ENCODE peak calls at places on chromosomes 5 and 9, in seven cellular contexts. One of them, this sample, is unnamed. For H3K9me3, the result is how much of the 10 kb centered on the place peaks cover.

GRCh38 chr9:1201262-1201661 is 151.1 kb downstream of the DMRT2 start:
- DNase-seq in breast epithelium: no peak
- DNase-seq in lower lobe of right lung: no peak
- DNase-seq in heart right ventricle: no peak
- DNase-seq in right atrium auricular region: no peak
- DNase-seq in psoas muscle: no peak
- DNase-seq in RWPE2: no peak
- DNase-seq in this sample: no peak

GRCh38 chr9:14107977-14108376 is 206.0 kb downstream of the NFIB start:
- DNase-seq in breast epithelium: no peak
- DNase-seq in lower lobe of right lung: no peak
- DNase-seq in heart right ventricle: no peak
- DNase-seq in right atrium auricular region: no peak
- DNase-seq in psoas muscle: no peak
- DNase-seq in RWPE2: no peak
- DNase-seq in this sample: no peak

GRCh38 chr9:83933804-83934203 is 12.6 kb upstream of the KIF27 start:
- DNase-seq in breast epithelium: no peak
- DNase-seq in lower lobe of right lung: peak
- DNase-seq in heart right ventricle: no peak
- DNase-seq in right atrium auricular region: no peak
- DNase-seq in psoas muscle: no peak
- DNase-seq in RWPE2: no peak
- DNase-seq in this sample: peak

GRCh38 chr5:125812631-125813030 is 610.6 kb upstream of the GRAMD2B start:
- DNase-seq in breast epithelium: no peak
- DNase-seq in lower lobe of right lung: no peak
- DNase-seq in heart right ventricle: no peak
- DNase-seq in right atrium auricular region: no peak
- DNase-seq in psoas muscle: no peak
- DNase-seq in RWPE2: no peak
- DNase-seq in this sample: no peak

GRCh38 chr5:134586866-134587524 is 45.6 kb downstream of the SAR1B start:
- DNase-seq in breast epithelium: no peak
- DNase-seq in lower lobe of right lung: peak
- DNase-seq in heart right ventricle: peak
- DNase-seq in right atrium auricular region: peak
- DNase-seq in psoas muscle: peak
- DNase-seq in RWPE2: peak
- DNase-seq in this sample: peak

GRCh38 chr5:16935271-16936149 is 578 bp downstream of the MYO10 start:
- DNase-seq in breast epithelium: peak
- DNase-seq in lower lobe of right lung: peak
- DNase-seq in heart right ventricle: peak
- DNase-seq in right atrium auricular region: peak
- DNase-seq in psoas muscle: peak
- DNase-seq in RWPE2: peak
- DNase-seq in this sample: peak

GRCh38 chr9:95857122-95857521 is 18.4 kb upstream of the ERCC6L2 start:
- DNase-seq in breast epithelium: no peak
- DNase-seq in lower lobe of right lung: no peak
- DNase-seq in heart right ventricle: no peak
- DNase-seq in right atrium auricular region: no peak
- DNase-seq in psoas muscle: no peak
- DNase-seq in RWPE2: peak
- DNase-seq in this sample: no peak

GRCh38 chr9:124256517-124257069 is 1.2 kb upstream of the NEK6 start:
- DNase-seq in breast epithelium: no peak
- DNase-seq in lower lobe of right lung: peak
- DNase-seq in heart right ventricle: no peak
- DNase-seq in right atrium auricular region: no peak
- DNase-seq in psoas muscle: no peak
- DNase-seq in RWPE2: no peak
- DNase-seq in this sample: no peak

GRCh38 chr5:42944989-42945388 is 95.1 kb downstream of the ANXA2R start:
- DNase-seq in breast epithelium: no peak
- DNase-seq in lower lobe of right lung: no peak
- DNase-seq in heart right ventricle: no peak
- DNase-seq in right atrium auricular region: no peak
- DNase-seq in psoas muscle: no peak
- DNase-seq in RWPE2: peak
- DNase-seq in this sample: no peak

GRCh38 chr5:168624850-168625357 is 45.7 kb upstream of the PANK3 start:
- DNase-seq in breast epithelium: no peak
- DNase-seq in lower lobe of right lung: no peak
- DNase-seq in heart right ventricle: no peak
- DNase-seq in right atrium auricular region: no peak
- DNase-seq in psoas muscle: no peak
- DNase-seq in RWPE2: no peak
- DNase-seq in this sample: no peak
- H3K27ac ChIP-seq in breast epithelium: no peak
- H3K27ac ChIP-seq in lower lobe of right lung: no peak
- H3K27ac ChIP-seq in heart right ventricle: no peak
- H3K27ac ChIP-seq in right atrium auricular region: no peak
- H3K27ac ChIP-seq in psoas muscle: no peak
- H3K27ac ChIP-seq in RWPE2: no peak
- H3K27ac ChIP-seq in this sample: peak

GRCh38 chr9:40928803-40929487 is 199.5 kb downstream of the FOXD4L6 start:
- DNase-seq in breast epithelium: no peak
- DNase-seq in lower lobe of right lung: no peak
- DNase-seq in heart right ventricle: no peak
- DNase-seq in right atrium auricular region: peak
- DNase-seq in psoas muscle: no peak
- DNase-seq in RWPE2: no peak
- DNase-seq in this sample: no peak
- H3K9me3 ChIP-seq in breast epithelium: half or more
- H3K9me3 ChIP-seq in lower lobe of right lung: half or more
- H3K9me3 ChIP-seq in heart right ventricle: under half
- H3K9me3 ChIP-seq in right atrium auricular region: half or more
- H3K9me3 ChIP-seq in psoas muscle: half or more
- H3K9me3 ChIP-seq in RWPE2: under half
- H3K9me3 ChIP-seq in this sample: under half

GRCh38 chr5:77970891-77971290 is 194.8 kb upstream of the TBCA start:
- DNase-seq in breast epithelium: no peak
- DNase-seq in lower lobe of right lung: no peak
- DNase-seq in heart right ventricle: no peak
- DNase-seq in right atrium auricular region: no peak
- DNase-seq in psoas muscle: no peak
- DNase-seq in RWPE2: no peak
- DNase-seq in this sample: no peak

GRCh38 chr5:77973253-77973609 is 197.1 kb upstream of the TBCA start:
- DNase-seq in breast epithelium: no peak
- DNase-seq in lower lobe of right lung: no peak
- DNase-seq in heart right ventricle: no peak
- DNase-seq in right atrium auricular region: no peak
- DNase-seq in psoas muscle: no peak
- DNase-seq in RWPE2: no peak
- DNase-seq in this sample: no peak

GRCh38 chr5:77971965-77972544 is 195.9 kb upstream of the TBCA start:
- DNase-seq in breast epithelium: no peak
- DNase-seq in lower lobe of right lung: no peak
- DNase-seq in heart right ventricle: no peak
- DNase-seq in right atrium auricular region: no peak
- DNase-seq in psoas muscle: no peak
- DNase-seq in RWPE2: no peak
- DNase-seq in this sample: no peak

GRCh38 chr5:77974576-77974975 is 198.4 kb upstream of the TBCA start:
- DNase-seq in breast epithelium: no peak
- DNase-seq in lower lobe of right lung: no peak
- DNase-seq in heart right ventricle: no peak
- DNase-seq in right atrium auricular region: no peak
- DNase-seq in psoas muscle: no peak
- DNase-seq in RWPE2: no peak
- DNase-seq in this sample: no peak

GRCh38 chr5:77972545-77973252 is 196.6 kb upstream of the TBCA start:
- DNase-seq in breast epithelium: no peak
- DNase-seq in lower lobe of right lung: no peak
- DNase-seq in heart right ventricle: no peak
- DNase-seq in right atrium auricular region: no peak
- DNase-seq in psoas muscle: no peak
- DNase-seq in RWPE2: no peak
- DNase-seq in this sample: no peak
- TF ChIP-seq CTCF in breast epithelium: no peak
- TF ChIP-seq CTCF in lower lobe of right lung: no peak
- TF ChIP-seq CTCF in heart right ventricle: peak
- TF ChIP-seq CTCF in right atrium auricular region: peak
- TF ChIP-seq CTCF in psoas muscle: no peak
- TF ChIP-seq CTCF in RWPE2: peak
- TF ChIP-seq CTCF in this sample: no peak

GRCh38 chr9:134437417-134438203 is 111.4 kb downstream of the RXRA start:
- DNase-seq in breast epithelium: no peak
- DNase-seq in lower lobe of right lung: no peak
- DNase-seq in heart right ventricle: no peak
- DNase-seq in right atrium auricular region: no peak
- DNase-seq in psoas muscle: no peak
- DNase-seq in RWPE2: no peak
- DNase-seq in this sample: no peak
- H3K27ac ChIP-seq in breast epithelium: no peak
- H3K27ac ChIP-seq in lower lobe of right lung: peak
- H3K27ac ChIP-seq in heart right ventricle: no peak
- H3K27ac ChIP-seq in right atrium auricular region: no peak
- H3K27ac ChIP-seq in psoas muscle: peak
- H3K27ac ChIP-seq in RWPE2: no peak
- H3K27ac ChIP-seq in this sample: peak

DNA sequence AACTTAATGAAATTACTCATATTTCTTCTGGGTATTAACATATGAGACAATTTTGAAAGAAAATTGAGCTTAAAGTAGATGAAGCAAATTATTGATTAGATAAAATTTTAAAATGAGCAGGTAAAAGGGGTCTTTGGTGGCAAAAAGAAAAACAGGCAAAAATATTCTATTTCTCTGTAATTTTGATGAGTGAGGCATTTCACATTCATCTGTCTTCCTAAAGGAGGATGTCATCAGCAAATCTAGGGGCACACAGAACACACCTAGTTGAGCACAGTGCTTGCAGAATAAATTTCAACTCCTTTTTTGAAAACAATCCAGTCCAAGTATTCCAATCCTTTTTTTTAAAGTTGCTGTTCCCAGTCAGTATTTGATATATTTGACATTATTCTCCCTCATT is 16.2 kb downstream of the ZNF189 start:
- DNase-seq in breast epithelium: no peak
- DNase-seq in lower lobe of right lung: no peak
- DNase-seq in heart right ventricle: no peak
- DNase-seq in right atrium auricular region: no peak
- DNase-seq in psoas muscle: no peak
- DNase-seq in RWPE2: no peak
- DNase-seq in this sample: no peak
- H3K9me3 ChIP-seq in breast epithelium: under half
- H3K9me3 ChIP-seq in lower lobe of right lung: half or more
- H3K9me3 ChIP-seq in heart right ventricle: under half
- H3K9me3 ChIP-seq in right atrium auricular region: half or more
- H3K9me3 ChIP-seq in psoas muscle: half or more
- H3K9me3 ChIP-seq in RWPE2: under half
- H3K9me3 ChIP-seq in this sample: under half

This sample was measured in right lobe of liver.